ENCODE peak calls at places on chromosomes 2 and 18, in ten cellular contexts. F is tibial artery, D is MM.1S, G is AG04449, U is PC-3, C is PC-9, K is psoas muscle, I is NB4, H is foreskin fibroblast, V is A549. O is an unnamed sample.
A peak's percentile ranks its signal among the peaks of the same experiment; 100 is the strongest.

GRCh38 chr2:45780541-45781463 is 129.3 kb downstream of the PRKCE start:
- DNase-seq in F (no peak), D (no peak), G (no peak), U (no peak), C (no peak), K (no peak), I (no peak), H (no peak), V (no peak), O (peak; percentile 72)

GRCh38 chr18:48324651-48325050 is 84.5 kb downstream of the ZBTB7C start:
- DNase-seq in F (no peak), D (no peak), G (no peak), U (no peak), C (no peak), K (no peak), I (no peak), H (no peak), V (no peak), O (no peak)

GRCh38 chr2:159439421-159439820 is 152.9 kb upstream of the WDSUB1 start:
- DNase-seq in F (no peak), D (no peak), G (no peak), U (peak; percentile 26), C (no peak), K (no peak), I (no peak), H (no peak), V (no peak), O (no peak)

GRCh38 chr2:143852748-143853147 is 667.2 kb downstream of the ZEB2 start:
- DNase-seq in F (no peak), D (no peak), G (no peak), U (no peak), C (no peak), K (peak; percentile 43), I (peak; percentile 39), H (no peak), V (no peak), O (no peak)

GRCh38 chr2:178527592-178527991 is 47.3 kb downstream of the PLEKHA3 start:
- DNase-seq in F (no peak), D (no peak), G (no peak), U (no peak), C (no peak), K (no peak), I (peak; percentile 15), H (no peak), V (no peak), O (no peak)

GRCh38 chr2:166364476-166365161 is 11.1 kb downstream of the SCN9A start:
- DNase-seq in F (no peak), D (no peak), G (no peak), U (no peak), C (no peak), K (no peak), I (no peak), H (no peak), V (peak; percentile 35), O (no peak)

GRCh38 chr2:173347305-173348168 is 7.1 kb upstream of the CDCA7 start:
- DNase-seq in F (no peak), D (no peak), G (no peak), U (no peak), C (no peak), K (no peak), I (no peak), H (no peak), V (no peak), O (no peak)

GRCh38 chr2:99488999-99489757 is 639 bp downstream of the REV1 start:
- DNase-seq in F (peak; percentile 79), D (peak; percentile 48), G (no peak), U (peak; percentile 47), C (no peak), K (peak; percentile 84), I (peak; percentile 78), H (peak; percentile 74), V (peak; percentile 69), O (peak; percentile 55)

GRCh38 chr2:46960618-46961017 is 45.0 kb upstream of the MCFD2 start:
- DNase-seq in F (no peak), D (no peak), G (no peak), U (no peak), C (no peak), K (no peak), I (peak; percentile 42), H (no peak), V (no peak), O (no peak)
- TF ChIP-seq CTCF in F (no peak), D (no peak), G (no peak), U (no peak), C (no peak), K (no peak), I (peak; percentile 4), H (no peak), V (no peak), O (no peak)

GRCh38 chr2:85886141-85886540 is 2.6 kb downstream of the ST3GAL5 start:
- DNase-seq in F (no peak), D (no peak), G (no peak), U (no peak), C (no peak), K (no peak), I (no peak), H (no peak), V (no peak), O (no peak)
- H3K4me3 ChIP-seq in F (no peak overlapping the region), D (no peak overlapping the region), G (peak overlapping the region; percentile 64), U (no peak overlapping the region), C (no peak overlapping the region), K (peak overlapping the region; percentile 77), I (no peak overlapping the region), H (no peak overlapping the region), V (no peak overlapping the region), O (no peak overlapping the region)

GRCh38 chr2:140473851-140474250 is 1657.0 kb downstream of the LRP1B start:
- DNase-seq in F (no peak), D (no peak), G (no peak), U (no peak), C (peak; percentile 51), K (no peak), I (no peak), H (no peak), V (no peak), O (no peak)
- TF ChIP-seq CTCF in F (no peak), D (no peak), G (no peak), U (no peak), C (no peak), K (no peak), I (no peak), H (no peak), V (no peak), O (no peak)

GRCh38 chr2:29664578-29664977 is 256.8 kb downstream of the ALK start:
- DNase-seq in F (no peak), D (no peak), G (no peak), U (no peak), C (no peak), K (no peak), I (no peak), H (no peak), V (no peak), O (no peak)

GRCh38 chr2:29657674-29658073 is 263.7 kb downstream of the ALK start:
- DNase-seq in F (no peak), D (no peak), G (no peak), U (no peak), C (no peak), K (no peak), I (no peak), H (no peak), V (no peak), O (no peak)

GRCh38 chr2:29662841-29663240 is 258.5 kb downstream of the ALK start:
- DNase-seq in F (no peak), D (no peak), G (no peak), U (peak; percentile 83), C (no peak), K (no peak), I (no peak), H (no peak), V (peak; percentile 26), O (peak; percentile 7)

GRCh38 chr2:29660216-29660615 is 261.2 kb downstream of the ALK start:
- DNase-seq in F (no peak), D (no peak), G (no peak), U (no peak), C (no peak), K (no peak), I (no peak), H (no peak), V (no peak), O (no peak)

DNA sequence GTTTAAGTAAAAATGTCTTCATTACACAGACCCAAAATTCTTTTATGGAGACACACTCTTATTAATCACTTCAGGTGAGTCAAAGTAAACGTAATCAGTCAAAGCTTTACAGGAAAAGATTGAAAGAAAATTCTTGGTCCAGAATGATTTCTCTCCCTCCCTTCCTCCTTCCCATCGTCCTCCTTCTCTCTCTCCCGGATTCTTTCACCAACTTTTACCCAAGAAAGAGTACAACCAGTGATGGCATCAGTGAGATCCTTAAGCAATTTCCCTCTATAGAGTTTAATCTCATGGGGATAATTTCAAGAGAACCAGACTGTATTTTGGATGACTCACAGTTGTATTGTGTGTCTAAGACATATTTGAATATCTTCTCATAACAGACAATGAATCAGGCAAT is 258.1 kb downstream of the ALK start:
- DNase-seq in F (no peak), D (no peak), G (peak; percentile 64), U (peak; percentile 83), C (no peak), K (no peak), I (peak; percentile 4), H (peak; percentile 38), V (peak; percentile 65), O (peak; percentile 71)
- H3K4me3 ChIP-seq in F (no peak overlapping the region), D (no peak overlapping the region), G (no peak overlapping the region), U (peak overlapping the region; percentile 31), C (no peak overlapping the region), K (no peak overlapping the region), I (no peak overlapping the region), H (no peak overlapping the region), V (no peak overlapping the region), O (no peak overlapping the region)

DNA sequence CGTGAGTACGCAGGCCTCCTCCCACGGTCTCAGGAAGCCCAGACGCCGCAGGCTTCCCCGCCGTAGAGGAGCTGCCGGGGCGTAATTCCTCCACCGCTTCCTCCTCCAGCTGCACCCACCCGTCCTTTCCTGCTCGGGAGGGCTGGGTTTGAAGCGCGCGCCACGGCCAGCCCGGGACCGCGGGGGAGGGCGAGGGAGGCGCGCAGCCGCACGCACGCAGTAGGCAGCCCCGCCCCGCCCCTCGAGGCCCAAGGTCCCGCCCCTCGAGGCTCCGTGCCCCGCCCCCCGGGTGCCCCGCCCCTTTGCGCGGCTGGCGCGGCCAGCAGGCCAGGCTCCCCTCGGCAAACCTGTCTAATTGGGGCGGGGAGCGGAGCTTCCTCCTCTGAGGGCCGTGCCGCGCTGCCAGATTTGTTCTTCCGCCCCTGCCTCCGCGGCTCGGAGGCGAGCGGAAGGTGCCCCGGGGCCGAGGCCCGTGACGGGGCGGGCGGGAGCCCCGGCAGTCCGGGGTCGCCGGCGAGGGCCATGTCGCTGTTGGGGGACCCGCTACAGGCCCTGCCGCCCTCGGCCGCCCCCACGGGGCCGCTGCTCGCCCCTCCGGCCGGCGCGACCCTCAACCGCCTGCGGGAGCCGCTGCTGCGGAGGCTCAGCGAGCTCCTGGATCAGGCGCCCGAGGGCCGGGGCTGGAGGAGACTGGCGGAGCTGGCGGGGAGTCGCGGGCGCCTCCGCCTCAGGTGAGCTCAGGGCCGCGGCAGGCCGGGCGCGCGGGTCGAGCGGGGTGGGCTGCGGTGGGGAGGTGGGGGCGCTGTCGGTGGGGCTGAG is at the start of gene MALT1:
- DNase-seq in F (peak; percentile 94), D (peak; percentile 96), G (no peak), U (peak; percentile 90), C (peak; percentile 72), K (peak; percentile 97), I (peak; percentile 95), H (peak; percentile 95), V (peak; percentile 88), O (peak; percentile 87)
- TF ChIP-seq CTCF in F (no peak), D (no peak), G (no peak), U (peak; percentile 8), C (no peak), K (no peak), I (no peak), H (no peak), V (peak; percentile 9), O (no peak)

GRCh38 chr2:238107525-238108422 is 7.6 kb downstream of the ESPNL start:
- DNase-seq in F (peak; percentile 63), D (no peak), G (no peak), U (peak; percentile 7), C (no peak), K (peak; percentile 36), I (peak; percentile 50), H (no peak), V (no peak), O (no peak)
- H3K4me3 ChIP-seq in F (no peak overlapping the region), D (no peak overlapping the region), G (no peak overlapping the region), U (peak overlapping the region; percentile 65), C (peak overlapping the region; percentile 45), K (no peak overlapping the region), I (no peak overlapping the region), H (no peak overlapping the region), V (no peak overlapping the region), O (no peak overlapping the region)